ENCODE peak calls at places on chromosomes 7 and 10, in four cellular contexts. X is fibroblast of lung, E is PC-3, T is fibroblast of the aortic adventitia. Z is an unnamed sample.
A peak's percentile ranks its signal among the peaks of the same experiment; 100 is the strongest.

GRCh38 chr7:107173691-107174406 is 5.0 kb downstream of the HBP1 start:
- DNase-seq in X (no peak), E (no peak), T (no peak), Z (no peak)

GRCh38 chr10:103658049-103658577 is 164.6 kb downstream of the NEURL1 start:
- DNase-seq in X (no peak), E (no peak), T (no peak), Z (no peak)

GRCh38 chr7:73738220-73738611 is 386 bp downstream of the ABHD11 start:
- DNase-seq in X (peak; percentile 49), E (peak; percentile 49), T (peak; percentile 55), Z (peak; percentile 59)

GRCh38 chr7:151062399-151063211 is 3.2 kb downstream of the SLC4A2 start:
- DNase-seq in X (peak; percentile 59), E (peak; percentile 67), T (peak; percentile 62), Z (peak; percentile 78)

GRCh38 chr7:102918865-102919264 is 6.1 kb downstream of the LRRC17 start:
- DNase-seq in X (no peak), E (no peak), T (peak; percentile 36), Z (no peak)

GRCh38 chr10:17831326-17831725 is 22.2 kb downstream of the MRC1 start:
- DNase-seq in X (no peak), E (no peak), T (no peak), Z (no peak)

GRCh38 chr7:8284606-8285005 is 22.6 kb upstream of the ICA1 start:
- DNase-seq in X (no peak), E (no peak), T (no peak), Z (peak; percentile 41)

GRCh38 chr7:137846588-137847417 is at the start of gene DGKI:
- DNase-seq in X (no peak), E (no peak), T (no peak), Z (no peak)

GRCh38 chr7:264541-265191 is 25.3 kb upstream of the FOXL3 start:
- DNase-seq in X (no peak), E (peak; percentile 12), T (no peak), Z (peak; percentile 31)

GRCh38 chr7:20306499-20306946 is 24.2 kb upstream of the ITGB8 start:
- DNase-seq in X (no peak), E (no peak), T (peak; percentile 90), Z (no peak)

GRCh38 chr10:127159648-127160245 is 36.6 kb downstream of the INSYN2A start:
- DNase-seq in X (no peak), E (no peak), T (no peak), Z (no peak)

GRCh38 chr7:102873470-102874165 is 39.2 kb upstream of the LRRC17 start:
- DNase-seq in X (no peak), E (no peak), T (no peak), Z (no peak)

GRCh38 chr7:2566348-2566889 is 7.6 kb downstream of the IQCE start:
- DNase-seq in X (no peak), E (no peak), T (no peak), Z (no peak)

GRCh38 chr10:102451105-102451969 is at the start of gene C10orf95:
- DNase-seq in X (no peak), E (peak; percentile 41), T (no peak), Z (no peak)

GRCh38 chr10:63866747-63867140 is 345.5 kb downstream of the REEP3 start:
- DNase-seq in X (peak; percentile 23), E (peak; percentile 75), T (peak; percentile 9), Z (peak; percentile 50)

GRCh38 chr7:105532709-105533460 is 884 bp downstream of the RINT1 start:
- DNase-seq in X (no peak), E (peak; percentile 12), T (no peak), Z (no peak)

GRCh38 chr10:123044391-123044790 is 35.6 kb downstream of the ACADSB start:
- DNase-seq in X (peak; percentile 18), E (peak; percentile 48), T (peak; percentile 31), Z (peak; percentile 44)

GRCh38 chr7:101542527-101543241 is 86.4 kb downstream of the MYL10 start:
- DNase-seq in X (peak; percentile 40), E (peak; percentile 75), T (peak; percentile 52), Z (peak; percentile 73)

GRCh38 chr7:1767524-1767923 is 97.4 kb downstream of the ELFN1 start:
- DNase-seq in X (no peak), E (no peak), T (no peak), Z (no peak)

GRCh38 chr10:84966708-84967441 is 638.5 kb downstream of the CCSER2 start:
- DNase-seq in X (no peak), E (no peak), T (no peak), Z (no peak)

GRCh38 chr7:16989883-16990413 is 108.2 kb upstream of the AGR3 start:
- DNase-seq in X (peak; percentile 97), E (peak; percentile 98), T (peak; percentile 89), Z (peak; percentile 99)

GRCh38 chr7:130275826-130276291 is 9.2 kb downstream of the CPA2 start:
- DNase-seq in X (no peak), E (peak; percentile 25), T (no peak), Z (peak; percentile 39)

GRCh38 chr7:130276796-130277762 is 10.4 kb downstream of the CPA2 start:
- DNase-seq in X (peak; percentile 72), E (peak; percentile 40), T (peak; percentile 66), Z (peak; percentile 60)

GRCh38 chr7:130274983-130275649 is 8.5 kb downstream of the CPA2 start:
- DNase-seq in X (no peak), E (no peak), T (no peak), Z (no peak)

GRCh38 chr7:130278892-130279690 is 12.4 kb downstream of the CPA2 start:
- DNase-seq in X (peak; percentile 99), E (peak; percentile 78), T (peak; percentile 95), Z (peak; percentile 88)

DNA sequence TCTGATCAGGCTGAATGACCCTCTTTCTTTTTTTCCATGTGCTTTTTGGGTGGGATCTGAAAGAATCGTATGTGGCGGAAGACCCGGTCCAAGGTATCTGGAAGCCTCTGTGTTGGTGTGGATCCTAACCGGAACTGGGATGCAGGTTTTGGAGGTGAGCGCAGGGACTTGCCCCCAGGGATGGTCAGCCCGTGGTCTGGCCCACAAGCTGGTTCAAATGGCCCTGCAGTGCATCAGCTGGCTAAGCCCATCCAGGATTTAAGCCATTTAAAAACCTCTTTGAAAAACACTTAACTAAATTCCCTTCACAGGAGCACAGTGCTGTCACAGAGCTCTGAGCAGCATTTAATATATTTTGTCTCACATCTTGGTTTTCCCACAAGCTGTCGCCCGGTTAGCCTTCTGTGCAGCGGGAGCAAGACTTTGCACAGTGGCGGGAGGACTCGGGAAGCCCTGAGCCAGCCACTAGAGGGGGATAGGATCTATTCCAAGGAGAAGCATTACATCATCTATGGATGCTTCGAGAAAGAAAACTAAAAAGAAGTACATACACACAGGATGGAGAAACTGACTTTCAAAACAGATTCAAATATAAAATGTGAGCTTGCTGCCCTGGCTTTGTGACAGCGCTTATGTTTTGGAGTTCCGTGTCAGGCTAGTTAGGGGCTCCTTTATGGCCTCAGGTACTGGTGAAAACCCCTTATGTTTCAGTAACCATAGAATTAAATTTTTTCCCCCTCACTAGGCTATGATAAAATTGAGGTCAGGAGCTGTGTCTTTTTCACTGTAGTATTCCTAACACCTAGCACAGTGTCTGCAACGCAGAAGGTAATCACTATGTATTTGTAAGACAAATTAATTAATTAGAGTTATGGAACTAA is 11.3 kb downstream of the CPA2 start:
- DNase-seq in X (peak; percentile 88), E (peak; percentile 24), T (peak; percentile 79), Z (peak; percentile 55)
- TF ChIP-seq CTCF in X (peak; percentile 69), E (peak; percentile 44), T (peak; percentile 67), Z (no peak)

DNA sequence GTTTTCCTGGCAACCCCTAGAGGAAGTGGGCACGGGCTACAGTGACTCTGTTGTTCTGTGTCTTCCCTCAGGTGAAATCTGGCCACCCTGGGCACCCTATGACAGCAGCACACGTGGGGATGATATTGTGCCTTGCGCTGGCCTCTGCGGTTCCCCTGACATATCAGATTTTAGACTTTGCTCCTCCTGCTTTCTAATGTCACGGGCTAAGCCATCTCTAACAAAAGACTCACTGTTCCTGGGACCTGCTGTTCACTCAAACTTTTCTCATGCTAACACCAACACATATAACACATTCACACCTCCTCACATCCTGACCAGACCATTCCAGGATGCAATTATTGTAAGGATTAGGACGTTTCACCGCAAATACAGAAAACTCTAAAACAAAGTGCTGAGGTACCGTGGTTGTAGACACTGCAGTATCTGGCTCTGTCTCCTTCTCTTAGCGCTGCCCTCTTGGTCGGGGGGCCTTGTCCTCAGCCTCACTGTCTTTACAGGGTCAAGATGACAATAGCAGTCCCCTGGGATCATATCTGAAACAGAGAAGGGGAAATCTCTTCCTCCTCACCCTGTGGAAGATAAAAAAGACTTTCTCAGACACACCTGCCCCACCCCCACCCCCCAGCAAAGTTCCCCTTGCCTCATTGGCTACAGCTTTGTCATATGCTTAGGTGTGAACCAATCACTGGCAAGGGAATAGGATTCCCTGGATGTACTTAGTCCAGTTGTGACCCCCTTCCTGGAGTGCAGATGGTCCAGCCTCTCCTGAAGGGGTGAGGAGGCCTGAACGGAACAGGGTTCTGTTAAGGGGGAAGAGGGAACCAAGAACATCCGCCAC is 14.1 kb downstream of the CHN2 start:
- DNase-seq in X (no peak), E (no peak), T (no peak), Z (no peak)
- TF ChIP-seq CTCF in X (no peak), E (no peak), T (no peak), Z (no peak)

DNA sequence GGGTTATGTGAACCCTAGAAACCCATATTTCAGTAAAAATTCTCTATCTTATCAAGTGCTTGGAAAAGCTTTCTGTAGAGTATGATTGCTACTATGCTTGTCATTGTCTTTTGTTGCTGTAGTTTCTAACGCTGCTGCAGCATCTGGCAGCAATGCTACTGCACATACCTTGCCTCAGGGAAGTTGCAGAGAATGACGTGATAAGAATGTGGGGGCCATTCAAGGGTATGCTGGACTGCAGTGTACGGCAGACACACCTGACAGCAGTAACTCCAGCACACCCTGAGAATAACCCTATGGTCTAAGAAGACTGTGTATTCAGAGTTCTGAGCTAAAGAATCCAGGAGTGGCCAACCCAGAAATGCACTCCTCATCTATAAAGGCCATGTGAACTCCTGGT is 20.5 kb downstream of the TRIM4 start:
- DNase-seq in X (no peak), E (no peak), T (no peak), Z (no peak)
- TF ChIP-seq CTCF in X (no peak), E (no peak), T (no peak), Z (no peak)

GRCh38 chr10:59678884-59679301 is 30.8 kb downstream of the SLC16A9 start:
- DNase-seq in X (no peak), E (peak; percentile 95), T (peak; percentile 38), Z (no peak)

GRCh38 chr10:59672150-59672875 is 37.3 kb downstream of the SLC16A9 start:
- DNase-seq in X (no peak), E (no peak), T (no peak), Z (no peak)

GRCh38 chr10:59677253-59677831 is 32.3 kb downstream of the SLC16A9 start:
- DNase-seq in X (no peak), E (no peak), T (no peak), Z (no peak)

GRCh38 chr10:59674211-59674836 is 35.3 kb downstream of the SLC16A9 start:
- DNase-seq in X (peak; percentile 33), E (peak; percentile 96), T (peak; percentile 62), Z (peak; percentile 41)

GRCh38 chr10:59675812-59676211 is 33.8 kb downstream of the SLC16A9 start:
- DNase-seq in X (no peak), E (peak; percentile 30), T (no peak), Z (peak; percentile 20)
- TF ChIP-seq CTCF in X (peak; percentile 11), E (peak; percentile 41), T (peak; percentile 12), Z (no peak)

DNA sequence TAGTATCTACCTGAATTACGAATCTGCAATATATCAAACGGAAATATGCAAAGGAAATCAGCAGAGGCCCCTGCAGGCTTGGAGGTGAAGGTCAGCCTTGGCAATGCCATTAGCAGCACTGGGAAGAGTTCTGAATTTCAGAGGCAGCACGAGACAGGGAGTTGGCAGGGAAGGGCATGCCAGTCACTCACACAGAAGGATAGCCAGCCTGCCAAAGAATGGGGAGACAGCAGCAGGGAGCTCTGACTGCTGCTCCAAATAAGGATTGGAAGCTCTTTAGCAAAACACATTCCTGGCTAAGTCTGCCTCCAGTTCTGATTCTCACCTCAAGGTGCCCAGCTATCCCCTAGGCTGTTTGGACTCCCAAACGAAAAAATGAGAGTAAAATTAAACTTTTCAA is 188.0 kb downstream of the PDE1C start:
- DNase-seq in X (no peak), E (no peak), T (no peak), Z (peak; percentile 58)
- TF ChIP-seq CTCF in X (no peak), E (no peak), T (no peak), Z (no peak)

GRCh38 chr7:22671177-22671879 is 55.7 kb upstream of the IL6 start:
- DNase-seq in X (peak; percentile 74), E (peak; percentile 34), T (peak; percentile 59), Z (no peak)
- TF ChIP-seq CTCF in X (no peak), E (no peak), T (no peak), Z (no peak)

Z was measured in MCF 10A.